ENCODE peak calls at places on chromosomes 16 and 17, in nine cellular contexts. D is tibial nerve; C is CD4-positive, alpha-beta T cell; Z is stomach; U is thoracic aorta; G is A549; B is mammary epithelial cell; A is uterus; I is ovary. M is an unnamed sample.

GRCh38 chr17:6753006-6753445 is 2.8 kb upstream of the XAF1 start:
- DNase-seq in A (peak), I (peak), Z (no peak), U (no peak), G (no peak), C (no peak), B (peak), D (peak), M (no peak)

GRCh38 chr16:12732600-12732999 is 71.1 kb downstream of the CPPED1 start:
- DNase-seq in C (no peak), I (no peak), B (no peak), U (no peak), Z (no peak), D (no peak), G (no peak), A (no peak), M (no peak)

GRCh38 chr17:45834471-45835396 is 9.9 kb upstream of the SPPL2C start:
- DNase-seq in D (no peak), A (no peak), I (no peak), C (no peak), G (peak), B (no peak), U (no peak), Z (no peak), M (no peak)

GRCh38 chr16:21164521-21165168 is 6.2 kb downstream of the LDAF1 start:
- DNase-seq in Z (no peak), G (no peak), C (no peak), A (no peak), B (no peak), D (no peak), U (no peak), I (no peak), M (no peak)

GRCh38 chr16:66293207-66293735 is 73.2 kb upstream of the CDH5 start:
- DNase-seq in Z (peak), B (no peak), I (no peak), D (no peak), G (no peak), A (no peak), U (no peak), C (no peak), M (no peak)

GRCh38 chr16:72921106-72921505 is 126.8 kb downstream of the ZFHX3 start:
- DNase-seq in Z (no peak), A (no peak), U (no peak), B (no peak), C (no peak), I (no peak), D (no peak), G (no peak), M (no peak)

GRCh38 chr17:15896834-15897233 is 48.1 kb upstream of the ADORA2B start:
- DNase-seq in A (no peak), D (no peak), Z (no peak), B (no peak), C (no peak), G (no peak), I (no peak), U (no peak), M (no peak)

GRCh38 chr17:38561416-38562214 is 44.1 kb downstream of the SRCIN1 start:
- DNase-seq in Z (no peak), G (no peak), I (no peak), D (no peak), A (no peak), B (no peak), U (no peak), C (no peak), M (no peak)

GRCh38 chr17:34797724-34798123 is 163.5 kb downstream of the CCT6B start:
- DNase-seq in U (no peak), B (no peak), C (no peak), I (no peak), Z (no peak), A (no peak), D (no peak), G (peak), M (peak)

GRCh38 chr16:69839240-69839688 is 77.1 kb downstream of the WWP2 start:
- DNase-seq in Z (no peak), G (no peak), C (no peak), I (no peak), D (no peak), B (no peak), U (no peak), A (no peak), M (no peak)

GRCh38 chr17:30187528-30187927 is 48.0 kb downstream of the SLC6A4 start:
- DNase-seq in G (no peak), Z (no peak), B (peak), D (no peak), A (no peak), I (no peak), U (no peak), C (no peak), M (no peak)

GRCh38 chr16:530111-530817 is 2.8 kb downstream of the CAPN15 start:
- DNase-seq in I (no peak), Z (no peak), A (no peak), C (no peak), G (no peak), U (no peak), D (no peak), B (no peak), M (no peak)

GRCh38 chr17:46894476-46895151 is 28.3 kb upstream of the GOSR2 start:
- DNase-seq in A (no peak), C (no peak), U (no peak), B (no peak), I (no peak), G (no peak), D (no peak), Z (no peak), M (no peak)

GRCh38 chr17:43660262-43660661 is 1.5 kb downstream of the MEOX1 start:
- DNase-seq in C (no peak), A (no peak), U (no peak), Z (no peak), G (no peak), I (no peak), D (no peak), B (no peak), M (no peak)

GRCh38 chr16:47045023-47045422 is 71.5 kb upstream of the DNAJA2 start:
- DNase-seq in G (no peak), B (no peak), U (no peak), I (no peak), A (no peak), C (no peak), Z (no peak), D (no peak), M (no peak)

GRCh38 chr16:75238853-75239371 is 12.5 kb downstream of the BCAR1 start:
- DNase-seq in D (no peak), Z (no peak), B (no peak), A (no peak), I (no peak), C (no peak), G (no peak), U (no peak), M (no peak)

GRCh38 chr16:3638916-3639644 is 15.4 kb upstream of the DNASE1 start:
- DNase-seq in U (no peak), G (no peak), Z (peak), C (no peak), D (no peak), I (no peak), B (no peak), A (no peak), M (no peak)

GRCh38 chr17:44216173-44216572 is 3.3 kb downstream of the UBTF start:
- DNase-seq in D (no peak), A (no peak), G (no peak), Z (no peak), U (no peak), C (no peak), I (no peak), B (no peak), M (no peak)

DNA sequence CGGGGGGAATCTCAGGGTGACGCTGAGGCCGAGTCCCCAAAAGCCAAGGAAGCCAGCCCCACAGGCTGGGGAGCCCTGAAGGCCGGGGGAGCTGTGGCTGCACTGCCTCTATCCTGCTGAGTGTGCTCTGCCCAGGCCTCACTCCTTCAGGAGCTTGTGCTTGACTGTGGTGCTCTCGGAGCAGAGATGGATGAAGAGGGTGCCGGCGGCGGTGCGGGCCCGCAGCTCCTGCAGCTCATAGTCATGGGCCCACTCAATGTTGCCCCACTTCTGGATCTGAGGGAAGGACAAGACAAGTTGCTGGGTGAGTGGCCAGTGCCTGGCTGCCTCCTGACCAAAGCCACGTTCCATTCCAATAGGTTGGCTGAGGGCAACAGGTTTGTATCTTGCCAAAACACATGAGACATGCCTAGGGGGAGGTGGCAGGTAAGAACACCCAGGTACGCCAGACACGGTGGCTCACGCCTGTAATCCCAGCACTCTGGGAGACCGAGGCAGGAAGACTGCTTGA is 20.5 kb downstream of the ATPAF2 start:
- DNase-seq in I (no peak), U (no peak), Z (no peak), G (no peak), B (no peak), C (no peak), A (no peak), D (no peak), M (no peak)
- H3K27ac ChIP-seq in I (no peak), U (no peak), Z (no peak), G (no peak), B (no peak), C (no peak), A (no peak), D (no peak), M (no peak)

GRCh38 chr17:40113961-40114272 is 7.9 kb upstream of the MSL1 start:
- DNase-seq in B (no peak), U (no peak), C (no peak), Z (no peak), D (no peak), A (no peak), I (no peak), G (no peak), M (no peak)

GRCh38 chr17:40112718-40113109 is 9.1 kb upstream of the MSL1 start:
- DNase-seq in D (peak), Z (no peak), B (no peak), I (peak), C (no peak), U (no peak), G (no peak), A (peak), M (no peak)

GRCh38 chr17:40113110-40113960 is 8.4 kb upstream of the MSL1 start:
- DNase-seq in A (peak), C (peak), D (peak), Z (peak), B (peak), U (peak), I (peak), G (peak), M (no peak)

GRCh38 chr17:40111221-40112128 is 10.3 kb upstream of the MSL1 start:
- DNase-seq in G (peak), I (peak), A (peak), Z (peak), B (peak), U (peak), D (peak), C (peak), M (no peak)

GRCh38 chr17:40112191-40112590 is 9.6 kb upstream of the MSL1 start:
- DNase-seq in G (no peak), I (no peak), C (no peak), U (no peak), Z (no peak), D (no peak), B (no peak), A (no peak), M (no peak)
- H3K27ac ChIP-seq in G (peak), I (peak), C (peak), U (peak), Z (peak), D (peak), B (peak), A (peak), M (no peak)

GRCh38 chr17:76493505-76494167 is 7.6 kb downstream of the RHBDF2 start:
- DNase-seq in C (no peak), G (no peak), B (no peak), I (no peak), Z (peak), D (no peak), U (no peak), A (no peak), M (no peak)
- H3K27ac ChIP-seq in C (peak), G (no peak), B (no peak), I (no peak), Z (peak), D (peak), U (peak), A (peak), M (no peak)

DNA sequence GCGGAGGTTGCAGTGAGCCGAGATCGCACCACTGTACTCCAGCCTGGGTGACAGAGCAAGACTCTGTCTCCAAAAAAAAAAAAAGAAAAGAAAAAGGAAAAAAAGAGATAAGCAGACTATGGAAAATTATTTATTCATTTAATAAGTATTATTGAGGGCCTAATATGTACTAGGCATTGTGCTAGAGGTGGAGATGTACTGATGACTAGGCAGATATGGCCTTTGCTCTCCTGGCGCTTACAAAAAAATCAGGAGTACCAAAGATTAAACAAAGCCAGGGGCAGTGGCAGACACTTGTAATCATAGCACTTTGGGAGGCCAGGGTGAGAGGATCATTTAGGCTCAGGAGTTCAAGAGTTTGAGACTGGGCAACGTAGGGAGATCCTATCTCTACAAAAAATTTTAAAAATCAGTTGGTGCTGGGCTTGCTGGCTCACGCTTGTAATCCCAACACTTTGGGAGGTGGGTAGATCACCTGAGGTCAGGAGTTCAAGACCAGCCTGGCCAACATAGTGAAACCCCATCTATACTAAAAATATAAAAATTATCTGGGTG is 10.4 kb upstream of the TNRC6A start:
- DNase-seq in B (no peak), G (no peak), U (no peak), Z (no peak), A (no peak), I (no peak), C (no peak), D (no peak), M (no peak)
- H3K27ac ChIP-seq in B (no peak), G (no peak), U (no peak), Z (no peak), A (no peak), I (no peak), C (no peak), D (no peak), M (no peak)

GRCh38 chr17:850828-851759 is 68.9 kb downstream of the MRM3 start:
- DNase-seq in G (no peak), C (no peak), B (peak), A (peak), Z (no peak), I (peak), U (no peak), D (no peak), M (no peak)
- H3K27ac ChIP-seq in G (no peak), C (no peak), B (no peak), A (peak), Z (peak), I (no peak), U (no peak), D (no peak), M (no peak)